ENCODE peak calls at places on chromosomes 1 and 21, in six cellular contexts. M, I, X, H, Z and L are unnamed samples.

GRCh38 chr1:2948751-2949680 is 72.3 kb upstream of the ACTRT2 start:
- DNase-seq in M (no peak), I (no peak), X (no peak), H (no peak), Z (no peak), L (no peak)

GRCh38 chr21:31282095-31282709 is 61.9 kb downstream of the TIAM1 start:
- DNase-seq in M (no peak), I (peak), X (peak), H (peak), Z (no peak), L (peak)

GRCh38 chr1:114235956-114236355 is 82.3 kb upstream of the SYT6 start:
- DNase-seq in M (peak), I (no peak), X (no peak), H (no peak), Z (no peak), L (no peak)

GRCh38 chr1:196997428-196997827 is 20.1 kb downstream of the CFHR5 start:
- DNase-seq in M (no peak), I (peak), X (peak), H (no peak), Z (no peak), L (peak)

GRCh38 chr1:70627910-70628309 is 216.8 kb downstream of the CTH start:
- DNase-seq in M (no peak), I (peak), X (no peak), H (no peak), Z (no peak), L (peak)

GRCh38 chr1:179366093-179366800 is 476 bp downstream of the AXDND1 start:
- DNase-seq in M (no peak), I (no peak), X (no peak), H (no peak), Z (no peak), L (peak)

GRCh38 chr1:223683586-223684487 is 18.3 kb upstream of the CAPN8 start:
- DNase-seq in M (peak), I (peak), X (no peak), H (peak), Z (peak), L (peak)

GRCh38 chr1:151458936-151459330 is 361 bp downstream of the POGZ start:
- DNase-seq in M (peak), I (peak), X (no peak), H (peak), Z (peak), L (peak)

GRCh38 chr21:30337644-30338170 is at the start of gene KRTAP27-1:
- DNase-seq in M (no peak), I (no peak), X (no peak), H (no peak), Z (no peak), L (no peak)

GRCh38 chr1:20262810-20263534 is 27.7 kb upstream of the VWA5B1 start:
- DNase-seq in M (no peak), I (no peak), X (no peak), H (no peak), Z (no peak), L (no peak)

GRCh38 chr1:234776256-234776874 is 166.4 kb upstream of the IRF2BP2 start:
- DNase-seq in M (no peak), I (no peak), X (no peak), H (no peak), Z (no peak), L (no peak)

GRCh38 chr1:225843426-225843795 is 33.5 kb downstream of the EPHX1 start:
- DNase-seq in M (no peak), I (no peak), X (no peak), H (no peak), Z (no peak), L (no peak)

GRCh38 chr1:84363019-84363418 is 35.3 kb upstream of the DNASE2B start:
- DNase-seq in M (peak), I (no peak), X (no peak), H (no peak), Z (no peak), L (no peak)

GRCh38 chr1:201259476-201260235 is 23.6 kb upstream of the PKP1 start:
- DNase-seq in M (peak), I (peak), X (no peak), H (no peak), Z (no peak), L (peak)

GRCh38 chr1:52098139-52098871 is 42.2 kb downstream of the BTF3L4 start:
- DNase-seq in M (no peak), I (no peak), X (no peak), H (no peak), Z (no peak), L (no peak)

GRCh38 chr1:171803056-171803455 is 21.6 kb downstream of the METTL13 start:
- DNase-seq in M (no peak), I (no peak), X (no peak), H (no peak), Z (no peak), L (peak)

GRCh38 chr1:235050911-235051360 is 77.7 kb downstream of the TOMM20 start:
- DNase-seq in M (no peak), I (peak), X (no peak), H (no peak), Z (no peak), L (no peak)

GRCh38 chr1:207049974-207050391 is 1.0 kb downstream of the YOD1 start:
- DNase-seq in M (no peak), I (peak), X (no peak), H (peak), Z (peak), L (peak)

GRCh38 chr1:99465176-99465900 is 180.6 kb upstream of the PALMD start:
- DNase-seq in M (no peak), I (peak), X (no peak), H (peak), Z (no peak), L (peak)

GRCh38 chr1:225652726-225653462 is at the start of gene ENAH:
- DNase-seq in M (peak), I (peak), X (no peak), H (peak), Z (peak), L (peak)